ENCODE peak calls at places on chromosome 20, in eight cellular contexts. One of them, this sample, is unnamed.

GRCh38 chr20:10611357-10611756 is 62.4 kb downstream of the JAG1 start:
- DNase-seq in EH: peak; percentile 72
- DNase-seq in NCI-H1092 treated with DMSO at 0.1 percent for 48 hours: no peak
- DNase-seq in RCC 7860: no peak
- DNase-seq in cerebellar cortex: no peak
- DNase-seq in EL: peak; percentile 48
- DNase-seq in adipocyte: no peak
- DNase-seq in AG10803: peak; percentile 50
- DNase-seq in this sample: no peak

GRCh38 chr20:10217517-10218410 is 866 bp upstream of the SNAP25 start:
- DNase-seq in AG10803: peak; percentile 67
- DNase-seq in cerebellar cortex: peak; percentile 86
- DNase-seq in adipocyte: peak; percentile 90
- DNase-seq in EL: peak; percentile 91
- DNase-seq in NCI-H1092 treated with DMSO at 0.1 percent for 48 hours: peak; percentile 74
- DNase-seq in EH: peak; percentile 70
- DNase-seq in RCC 7860: peak; percentile 51
- DNase-seq in this sample: no peak

GRCh38 chr20:32455901-32456701 is 98.0 kb downstream of the ASXL1 start:
- DNase-seq in cerebellar cortex: no peak
- DNase-seq in RCC 7860: no peak
- DNase-seq in EH: no peak
- DNase-seq in AG10803: no peak
- DNase-seq in EL: no peak
- DNase-seq in NCI-H1092 treated with DMSO at 0.1 percent for 48 hours: no peak
- DNase-seq in adipocyte: no peak
- DNase-seq in this sample: no peak

GRCh38 chr20:30816182-30816645 is 441.2 kb upstream of the DEFB115 start:
- DNase-seq in EH: no peak
- DNase-seq in adipocyte: no peak
- DNase-seq in RCC 7860: no peak
- DNase-seq in EL: no peak
- DNase-seq in NCI-H1092 treated with DMSO at 0.1 percent for 48 hours: no peak
- DNase-seq in AG10803: peak; percentile 27
- DNase-seq in cerebellar cortex: no peak
- DNase-seq in this sample: no peak

GRCh38 chr20:18692453-18692852 is 104.6 kb downstream of the DTD1 start:
- DNase-seq in cerebellar cortex: peak; percentile 72
- DNase-seq in adipocyte: no peak
- DNase-seq in EH: peak; percentile 42
- DNase-seq in RCC 7860: no peak
- DNase-seq in EL: peak; percentile 43
- DNase-seq in NCI-H1092 treated with DMSO at 0.1 percent for 48 hours: no peak
- DNase-seq in AG10803: peak; percentile 7
- DNase-seq in this sample: no peak

GRCh38 chr20:6898928-6899327 is 131.4 kb downstream of the BMP2 start:
- DNase-seq in EH: no peak
- DNase-seq in NCI-H1092 treated with DMSO at 0.1 percent for 48 hours: no peak
- DNase-seq in AG10803: no peak
- DNase-seq in cerebellar cortex: no peak
- DNase-seq in EL: no peak
- DNase-seq in adipocyte: no peak
- DNase-seq in RCC 7860: no peak
- DNase-seq in this sample: no peak

GRCh38 chr20:61693055-61693600 is 372.6 kb downstream of the TAF4 start:
- DNase-seq in RCC 7860: no peak
- DNase-seq in AG10803: no peak
- DNase-seq in EL: no peak
- DNase-seq in adipocyte: no peak
- DNase-seq in NCI-H1092 treated with DMSO at 0.1 percent for 48 hours: no peak
- DNase-seq in cerebellar cortex: no peak
- DNase-seq in EH: no peak
- DNase-seq in this sample: no peak

GRCh38 chr20:16350465-16350864 is 222.8 kb downstream of the KIF16B start:
- DNase-seq in RCC 7860: peak; percentile 93
- DNase-seq in EL: peak; percentile 83
- DNase-seq in cerebellar cortex: no peak
- DNase-seq in adipocyte: no peak
- DNase-seq in AG10803: peak; percentile 60
- DNase-seq in EH: peak; percentile 83
- DNase-seq in NCI-H1092 treated with DMSO at 0.1 percent for 48 hours: no peak
- DNase-seq in this sample: no peak

GRCh38 chr20:59005523-59006166 is 1.4 kb downstream of the CTSZ start:
- DNase-seq in RCC 7860: no peak
- DNase-seq in EL: no peak
- DNase-seq in AG10803: no peak
- DNase-seq in adipocyte: no peak
- DNase-seq in NCI-H1092 treated with DMSO at 0.1 percent for 48 hours: no peak
- DNase-seq in EH: no peak
- DNase-seq in cerebellar cortex: no peak
- DNase-seq in this sample: no peak

GRCh38 chr20:49283176-49283702 is 5.4 kb upstream of the ZNFX1 start:
- DNase-seq in EL: peak; percentile 41
- DNase-seq in adipocyte: no peak
- DNase-seq in cerebellar cortex: no peak
- DNase-seq in AG10803: no peak
- DNase-seq in RCC 7860: no peak
- DNase-seq in EH: no peak
- DNase-seq in NCI-H1092 treated with DMSO at 0.1 percent for 48 hours: no peak
- DNase-seq in this sample: no peak

GRCh38 chr20:51749674-51750036 is 18.5 kb downstream of the ATP9A start:
- DNase-seq in NCI-H1092 treated with DMSO at 0.1 percent for 48 hours: no peak
- DNase-seq in EH: peak; percentile 67
- DNase-seq in AG10803: peak; percentile 43
- DNase-seq in RCC 7860: peak; percentile 74
- DNase-seq in cerebellar cortex: no peak
- DNase-seq in EL: peak; percentile 49
- DNase-seq in adipocyte: peak; percentile 27
- DNase-seq in this sample: no peak

GRCh38 chr20:62876826-62877728 is 15.5 kb upstream of the TCFL5 start:
- DNase-seq in NCI-H1092 treated with DMSO at 0.1 percent for 48 hours: no peak
- DNase-seq in cerebellar cortex: no peak
- DNase-seq in EL: no peak
- DNase-seq in RCC 7860: no peak
- DNase-seq in AG10803: peak; percentile 57
- DNase-seq in adipocyte: no peak
- DNase-seq in EH: no peak
- DNase-seq in this sample: peak; percentile 66

GRCh38 chr20:56381501-56381900 is 10.5 kb downstream of the AURKA start:
- DNase-seq in adipocyte: no peak
- DNase-seq in EH: no peak
- DNase-seq in EL: no peak
- DNase-seq in NCI-H1092 treated with DMSO at 0.1 percent for 48 hours: no peak
- DNase-seq in cerebellar cortex: no peak
- DNase-seq in RCC 7860: no peak
- DNase-seq in AG10803: no peak
- DNase-seq in this sample: no peak